ENCODE peak calls at places on chromosomes 7 and 10, in eight cellular contexts. One of them, this sample, is unnamed.

GRCh38 chr7:140898794-140899548 is 25.8 kb downstream of the BRAF start:
- DNase-seq in ACHN: no peak
- DNase-seq in iris pigment epithelial cell: peak
- DNase-seq in DMS153: no peak
- DNase-seq in hepatocyte: no peak
- DNase-seq in neural progenitor cell: no peak
- DNase-seq in GM23248: peak
- DNase-seq in NCI-H1930: no peak
- DNase-seq in this sample: no peak

GRCh38 chr7:24354456-24354855 is 70.5 kb downstream of the NPY start:
- DNase-seq in GM23248: no peak
- DNase-seq in DMS153: no peak
- DNase-seq in iris pigment epithelial cell: no peak
- DNase-seq in neural progenitor cell: no peak
- DNase-seq in hepatocyte: no peak
- DNase-seq in ACHN: no peak
- DNase-seq in NCI-H1930: no peak
- DNase-seq in this sample: no peak

GRCh38 chr7:84188811-84189405 is 5.7 kb downstream of the SEMA3A start:
- DNase-seq in hepatocyte: no peak
- DNase-seq in GM23248: peak
- DNase-seq in NCI-H1930: no peak
- DNase-seq in iris pigment epithelial cell: peak
- DNase-seq in neural progenitor cell: no peak
- DNase-seq in DMS153: no peak
- DNase-seq in ACHN: peak
- DNase-seq in this sample: no peak

GRCh38 chr10:130430291-130430690 is 294.1 kb downstream of the GLRX3 start:
- DNase-seq in DMS153: no peak
- DNase-seq in neural progenitor cell: no peak
- DNase-seq in GM23248: no peak
- DNase-seq in NCI-H1930: no peak
- DNase-seq in ACHN: no peak
- DNase-seq in hepatocyte: no peak
- DNase-seq in iris pigment epithelial cell: no peak
- DNase-seq in this sample: no peak

GRCh38 chr10:17673517-17674051 is 29.6 kb downstream of the STAM start:
- DNase-seq in ACHN: peak
- DNase-seq in DMS153: no peak
- DNase-seq in NCI-H1930: no peak
- DNase-seq in hepatocyte: peak
- DNase-seq in iris pigment epithelial cell: peak
- DNase-seq in GM23248: peak
- DNase-seq in neural progenitor cell: peak
- DNase-seq in this sample: no peak

GRCh38 chr7:143362126-143362961 is at the start of gene FAM131B:
- DNase-seq in ACHN: no peak
- DNase-seq in iris pigment epithelial cell: no peak
- DNase-seq in hepatocyte: no peak
- DNase-seq in DMS153: no peak
- DNase-seq in neural progenitor cell: peak
- DNase-seq in NCI-H1930: peak
- DNase-seq in GM23248: peak
- DNase-seq in this sample: no peak

GRCh38 chr7:74655324-74655723 is 2.2 kb upstream of the GTF2I start:
- DNase-seq in ACHN: no peak
- DNase-seq in neural progenitor cell: no peak
- DNase-seq in GM23248: no peak
- DNase-seq in hepatocyte: no peak
- DNase-seq in iris pigment epithelial cell: peak
- DNase-seq in NCI-H1930: no peak
- DNase-seq in DMS153: no peak
- DNase-seq in this sample: no peak

GRCh38 chr7:139230484-139230773 is 608 bp upstream of the UBN2 start:
- DNase-seq in iris pigment epithelial cell: no peak
- DNase-seq in neural progenitor cell: no peak
- DNase-seq in ACHN: no peak
- DNase-seq in GM23248: no peak
- DNase-seq in NCI-H1930: peak
- DNase-seq in DMS153: no peak
- DNase-seq in hepatocyte: no peak
- DNase-seq in this sample: no peak

GRCh38 chr7:15345216-15345615 is 216.6 kb downstream of the AGMO start:
- DNase-seq in DMS153: no peak
- DNase-seq in GM23248: no peak
- DNase-seq in iris pigment epithelial cell: no peak
- DNase-seq in hepatocyte: no peak
- DNase-seq in neural progenitor cell: no peak
- DNase-seq in NCI-H1930: no peak
- DNase-seq in ACHN: no peak
- DNase-seq in this sample: no peak

GRCh38 chr7:157693071-157693520 is 356.3 kb downstream of the DNAJB6 start:
- DNase-seq in ACHN: no peak
- DNase-seq in neural progenitor cell: peak
- DNase-seq in GM23248: no peak
- DNase-seq in hepatocyte: no peak
- DNase-seq in DMS153: no peak
- DNase-seq in iris pigment epithelial cell: no peak
- DNase-seq in NCI-H1930: no peak
- DNase-seq in this sample: no peak

GRCh38 chr10:94344522-94345122 is 18.1 kb downstream of the NOC3L start:
- DNase-seq in DMS153: no peak
- DNase-seq in hepatocyte: no peak
- DNase-seq in GM23248: no peak
- DNase-seq in ACHN: no peak
- DNase-seq in neural progenitor cell: no peak
- DNase-seq in NCI-H1930: no peak
- DNase-seq in iris pigment epithelial cell: no peak
- DNase-seq in this sample: no peak

GRCh38 chr10:77176224-77176623 is 461.4 kb downstream of the KCNMA1 start:
- DNase-seq in hepatocyte: no peak
- DNase-seq in neural progenitor cell: no peak
- DNase-seq in iris pigment epithelial cell: no peak
- DNase-seq in DMS153: no peak
- DNase-seq in ACHN: no peak
- DNase-seq in NCI-H1930: no peak
- DNase-seq in GM23248: no peak
- DNase-seq in this sample: no peak

GRCh38 chr10:12287772-12288171 is 61.6 kb upstream of the CAMK1D start:
- DNase-seq in GM23248: no peak
- DNase-seq in NCI-H1930: no peak
- DNase-seq in neural progenitor cell: no peak
- DNase-seq in DMS153: no peak
- DNase-seq in hepatocyte: no peak
- DNase-seq in ACHN: no peak
- DNase-seq in iris pigment epithelial cell: no peak
- DNase-seq in this sample: no peak

GRCh38 chr10:21021843-21022594 is 124.9 kb upstream of the NEBL start:
- DNase-seq in GM23248: no peak
- DNase-seq in ACHN: no peak
- DNase-seq in hepatocyte: peak
- DNase-seq in neural progenitor cell: peak
- DNase-seq in DMS153: no peak
- DNase-seq in NCI-H1930: no peak
- DNase-seq in iris pigment epithelial cell: no peak
- DNase-seq in this sample: no peak

GRCh38 chr7:108094375-108094774 is 35.8 kb downstream of the LAMB4 start:
- DNase-seq in neural progenitor cell: no peak
- DNase-seq in hepatocyte: no peak
- DNase-seq in ACHN: no peak
- DNase-seq in NCI-H1930: no peak
- DNase-seq in GM23248: peak
- DNase-seq in iris pigment epithelial cell: peak
- DNase-seq in DMS153: no peak
- DNase-seq in this sample: no peak

GRCh38 chr7:28409716-28410627 is 2.3 kb upstream of the CREB5 start:
- DNase-seq in NCI-H1930: no peak
- DNase-seq in hepatocyte: peak
- DNase-seq in DMS153: no peak
- DNase-seq in neural progenitor cell: peak
- DNase-seq in ACHN: peak
- DNase-seq in GM23248: peak
- DNase-seq in iris pigment epithelial cell: peak
- DNase-seq in this sample: no peak

GRCh38 chr10:113228570-113228969 is 278.5 kb downstream of the TCF7L2 start:
- DNase-seq in DMS153: no peak
- DNase-seq in iris pigment epithelial cell: peak
- DNase-seq in GM23248: peak
- DNase-seq in NCI-H1930: no peak
- DNase-seq in hepatocyte: no peak
- DNase-seq in ACHN: no peak
- DNase-seq in neural progenitor cell: no peak
- DNase-seq in this sample: no peak

GRCh38 chr7:36130236-36130945 is 22.7 kb upstream of the EEPD1 start:
- DNase-seq in GM23248: no peak
- DNase-seq in hepatocyte: no peak
- DNase-seq in DMS153: no peak
- DNase-seq in iris pigment epithelial cell: no peak
- DNase-seq in NCI-H1930: no peak
- DNase-seq in ACHN: no peak
- DNase-seq in neural progenitor cell: no peak
- DNase-seq in this sample: no peak

GRCh38 chr10:15237351-15237750 is 68.9 kb upstream of the NMT2 start:
- DNase-seq in hepatocyte: no peak
- DNase-seq in iris pigment epithelial cell: peak
- DNase-seq in neural progenitor cell: no peak
- DNase-seq in NCI-H1930: no peak
- DNase-seq in DMS153: no peak
- DNase-seq in ACHN: peak
- DNase-seq in GM23248: peak
- DNase-seq in this sample: no peak

GRCh38 chr7:138699661-138700060 is 1.5 kb downstream of the SVOPL start:
- DNase-seq in neural progenitor cell: no peak
- DNase-seq in iris pigment epithelial cell: no peak
- DNase-seq in hepatocyte: no peak
- DNase-seq in DMS153: no peak
- DNase-seq in NCI-H1930: no peak
- DNase-seq in ACHN: no peak
- DNase-seq in GM23248: no peak
- DNase-seq in this sample: no peak

GRCh38 chr7:604038-604883 is 84.6 kb upstream of the PDGFA start:
- DNase-seq in neural progenitor cell: no peak
- DNase-seq in DMS153: no peak
- DNase-seq in NCI-H1930: no peak
- DNase-seq in iris pigment epithelial cell: peak
- DNase-seq in GM23248: peak
- DNase-seq in ACHN: no peak
- DNase-seq in hepatocyte: no peak
- DNase-seq in this sample: no peak

GRCh38 chr7:100342761-100343160 is 15.2 kb upstream of the PILRB start:
- DNase-seq in NCI-H1930: no peak
- DNase-seq in ACHN: no peak
- DNase-seq in hepatocyte: no peak
- DNase-seq in neural progenitor cell: no peak
- DNase-seq in DMS153: no peak
- DNase-seq in iris pigment epithelial cell: no peak
- DNase-seq in GM23248: no peak
- DNase-seq in this sample: no peak

GRCh38 chr10:93061594-93062498 is 1.2 kb downstream of the CYP26C1 start:
- DNase-seq in hepatocyte: no peak
- DNase-seq in neural progenitor cell: no peak
- DNase-seq in GM23248: peak
- DNase-seq in iris pigment epithelial cell: no peak
- DNase-seq in ACHN: no peak
- DNase-seq in DMS153: no peak
- DNase-seq in NCI-H1930: no peak
- DNase-seq in this sample: no peak

GRCh38 chr10:103709341-103709920 is 145.9 kb downstream of the SH3PXD2A start:
- DNase-seq in iris pigment epithelial cell: peak
- DNase-seq in ACHN: peak
- DNase-seq in DMS153: no peak
- DNase-seq in neural progenitor cell: no peak
- DNase-seq in GM23248: peak
- DNase-seq in hepatocyte: no peak
- DNase-seq in NCI-H1930: no peak
- DNase-seq in this sample: no peak

GRCh38 chr7:112009081-112009480 is 197.1 kb downstream of the DOCK4 start:
- DNase-seq in neural progenitor cell: no peak
- DNase-seq in hepatocyte: no peak
- DNase-seq in iris pigment epithelial cell: peak
- DNase-seq in ACHN: peak
- DNase-seq in GM23248: peak
- DNase-seq in NCI-H1930: no peak
- DNase-seq in DMS153: no peak
- DNase-seq in this sample: no peak

GRCh38 chr10:10320981-10321380 is 696.7 kb upstream of the CELF2 start:
- DNase-seq in DMS153: no peak
- DNase-seq in ACHN: no peak
- DNase-seq in iris pigment epithelial cell: peak
- DNase-seq in GM23248: peak
- DNase-seq in neural progenitor cell: no peak
- DNase-seq in hepatocyte: no peak
- DNase-seq in NCI-H1930: no peak
- DNase-seq in this sample: no peak

GRCh38 chr10:86665868-86666267 is 2.4 kb upstream of the LDB3 start:
- DNase-seq in GM23248: no peak
- DNase-seq in neural progenitor cell: no peak
- DNase-seq in DMS153: no peak
- DNase-seq in iris pigment epithelial cell: no peak
- DNase-seq in ACHN: no peak
- DNase-seq in hepatocyte: no peak
- DNase-seq in NCI-H1930: no peak
- DNase-seq in this sample: no peak

GRCh38 chr10:129108378-129108777 is 358.7 kb upstream of the MGMT start:
- DNase-seq in GM23248: no peak
- DNase-seq in hepatocyte: no peak
- DNase-seq in NCI-H1930: no peak
- DNase-seq in ACHN: no peak
- DNase-seq in DMS153: no peak
- DNase-seq in neural progenitor cell: no peak
- DNase-seq in iris pigment epithelial cell: no peak
- DNase-seq in this sample: no peak

GRCh38 chr7:136064098-136064497 is 86.9 kb upstream of the MTPN start:
- DNase-seq in GM23248: no peak
- DNase-seq in iris pigment epithelial cell: no peak
- DNase-seq in ACHN: no peak
- DNase-seq in DMS153: no peak
- DNase-seq in neural progenitor cell: no peak
- DNase-seq in NCI-H1930: no peak
- DNase-seq in hepatocyte: no peak
- DNase-seq in this sample: no peak

GRCh38 chr10:31204090-31204489 is 114.9 kb upstream of the ZEB1 start:
- DNase-seq in neural progenitor cell: no peak
- DNase-seq in ACHN: no peak
- DNase-seq in NCI-H1930: no peak
- DNase-seq in GM23248: no peak
- DNase-seq in iris pigment epithelial cell: peak
- DNase-seq in hepatocyte: no peak
- DNase-seq in DMS153: no peak
- DNase-seq in this sample: no peak

GRCh38 chr7:111813306-111813705 is 251.0 kb upstream of the IMMP2L start:
- DNase-seq in NCI-H1930: no peak
- DNase-seq in ACHN: no peak
- DNase-seq in iris pigment epithelial cell: no peak
- DNase-seq in DMS153: no peak
- DNase-seq in hepatocyte: no peak
- DNase-seq in GM23248: no peak
- DNase-seq in neural progenitor cell: no peak
- DNase-seq in this sample: no peak